ENCODE peak calls at places on chromosomes 11 and 22, in ten cellular contexts. Q, A, J, D, E, U, N, G, X and P are unnamed samples.
A peak's percentile ranks its signal among the peaks of the same experiment; 100 is the strongest.

GRCh38 chr11:105297463-105297862 is 157.9 kb upstream of the CARD18 start:
- DNase-seq in U (no peak), G (no peak), Q (no peak), N (no peak), J (peak; percentile 63), A (no peak), X (no peak), E (no peak), D (no peak), P (no peak)

GRCh38 chr11:13487661-13488030 is 8.2 kb downstream of the PTH start:
- DNase-seq in U (no peak), N (no peak), Q (no peak), X (no peak), J (peak; percentile 49), G (no peak), A (no peak), E (no peak), D (no peak), P (peak; percentile 25)

GRCh38 chr11:61917357-61918109 is at the start of gene RAB3IL1:
- DNase-seq in X (peak; percentile 65), D (peak; percentile 77), U (peak; percentile 67), E (peak; percentile 80), J (peak; percentile 78), Q (peak; percentile 75), A (no peak), G (no peak), N (no peak), P (peak; percentile 29)

GRCh38 chr11:46366260-46366659 is 15.2 kb upstream of the MDK start:
- DNase-seq in D (no peak), G (no peak), A (no peak), J (no peak), E (peak; percentile 58), N (no peak), Q (no peak), U (no peak), X (no peak), P (no peak)

GRCh38 chr11:4560462-4560861 is 15.5 kb downstream of the OR52M1 start:
- DNase-seq in N (no peak), A (no peak), X (no peak), Q (no peak), J (no peak), U (no peak), D (no peak), E (no peak), G (no peak), P (peak; percentile 24)

GRCh38 chr11:64641596-64642417 is 50.8 kb downstream of the SLC22A12 start:
- DNase-seq in U (no peak), A (no peak), N (no peak), J (no peak), D (no peak), E (no peak), Q (no peak), X (no peak), G (no peak), P (no peak)

GRCh38 chr11:2590131-2590950 is 109.5 kb downstream of the KCNQ1OT1 start:
- DNase-seq in D (peak; percentile 55), J (no peak), N (no peak), G (no peak), E (peak; percentile 32), A (no peak), Q (no peak), U (no peak), X (no peak), P (no peak)

GRCh38 chr11:57391546-57391945 is 1.1 kb upstream of the PRG2 start:
- DNase-seq in U (no peak), Q (no peak), A (no peak), X (no peak), N (no peak), D (no peak), J (peak; percentile 51), G (no peak), E (no peak), P (no peak)

GRCh38 chr11:43981006-43981405 is 38.6 kb downstream of the C11orf96 start:
- DNase-seq in D (no peak), X (no peak), J (no peak), N (no peak), Q (no peak), A (no peak), U (no peak), G (no peak), E (no peak), P (no peak)

GRCh38 chr11:115340874-115341273 is 163.3 kb downstream of the CADM1 start:
- DNase-seq in X (no peak), A (no peak), Q (no peak), J (no peak), E (no peak), D (no peak), U (no peak), N (no peak), G (no peak), P (no peak)

GRCh38 chr22:17057959-17058814 is 26.6 kb upstream of the IL17RA start:
- DNase-seq in D (peak; percentile 69), Q (peak; percentile 51), G (peak; percentile 53), A (peak; percentile 10), N (no peak), J (peak; percentile 79), X (peak; percentile 47), E (peak; percentile 67), U (peak; percentile 74), P (peak; percentile 51)

GRCh38 chr11:65506770-65507485 is 8.1 kb downstream of the MALAT1 start:
- DNase-seq in Q (no peak), N (no peak), E (peak; percentile 77), A (peak; percentile 30), J (peak; percentile 85), U (peak; percentile 70), X (no peak), D (peak; percentile 67), G (peak; percentile 62), P (peak; percentile 45)

GRCh38 chr11:70738661-70739060 is 340.3 kb downstream of the CTTN start:
- DNase-seq in D (peak; percentile 54), Q (no peak), U (no peak), N (no peak), E (peak; percentile 45), J (no peak), A (no peak), X (no peak), G (no peak), P (no peak)

GRCh38 chr11:105398636-105399035 is 211.2 kb upstream of the GRIA4 start:
- DNase-seq in X (no peak), N (no peak), J (no peak), A (no peak), G (no peak), U (no peak), E (no peak), D (no peak), Q (no peak), P (no peak)

GRCh38 chr11:2662430-2663299 is 37.1 kb downstream of the KCNQ1OT1 start:
- DNase-seq in A (no peak), E (peak; percentile 52), D (no peak), U (peak; percentile 28), J (no peak), Q (no peak), N (no peak), G (no peak), X (no peak), P (no peak)

DNA sequence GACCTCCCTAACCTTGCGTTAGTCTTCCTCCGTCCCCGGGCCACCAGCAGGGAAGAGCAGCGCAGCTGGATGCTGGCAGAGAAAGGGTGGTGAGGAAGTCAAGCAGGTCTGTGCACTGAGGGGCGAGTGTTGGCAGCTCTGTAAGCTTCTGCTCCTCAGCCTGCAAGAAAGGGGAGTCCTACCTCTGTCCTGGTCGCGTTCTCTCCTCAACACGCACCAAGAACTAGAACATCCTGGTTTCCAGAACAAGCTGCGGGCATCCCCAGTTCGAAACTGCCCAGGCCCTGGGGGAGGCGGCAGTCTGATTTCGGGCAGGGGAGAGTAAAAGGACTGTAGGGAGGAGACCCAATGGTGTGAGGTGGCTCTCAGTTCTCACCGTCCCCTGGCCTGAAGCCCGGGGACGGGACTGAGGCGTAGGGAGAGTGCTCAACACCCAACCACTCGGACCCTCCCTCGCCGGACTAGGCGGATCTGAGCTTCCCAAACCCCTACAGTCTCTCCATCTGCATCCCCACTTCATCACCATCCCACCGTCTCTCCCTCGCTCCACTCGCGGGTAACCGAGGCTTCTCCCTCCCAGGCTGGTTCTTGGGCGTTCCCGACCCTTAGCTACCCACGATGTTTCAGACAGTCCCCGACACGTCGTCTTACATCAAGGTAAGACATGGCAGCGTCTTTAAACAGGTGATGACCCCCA is 7.7 kb upstream of the FLI1 start:
- DNase-seq in D (no peak), E (peak; percentile 57), G (no peak), Q (no peak), A (no peak), J (no peak), X (no peak), N (no peak), U (no peak), P (no peak)
- H3K4me3 ChIP-seq in D (peak overlapping the region; percentile 45), E (no peak overlapping the region), G (peak overlapping the region; percentile 62), Q (no peak overlapping the region), A (peak overlapping the region; percentile 68), J (peak overlapping the region; percentile 64), X (no peak overlapping the region), N (peak overlapping the region; percentile 40), U (peak overlapping the region; percentile 33), P (no peak overlapping the region)

DNA sequence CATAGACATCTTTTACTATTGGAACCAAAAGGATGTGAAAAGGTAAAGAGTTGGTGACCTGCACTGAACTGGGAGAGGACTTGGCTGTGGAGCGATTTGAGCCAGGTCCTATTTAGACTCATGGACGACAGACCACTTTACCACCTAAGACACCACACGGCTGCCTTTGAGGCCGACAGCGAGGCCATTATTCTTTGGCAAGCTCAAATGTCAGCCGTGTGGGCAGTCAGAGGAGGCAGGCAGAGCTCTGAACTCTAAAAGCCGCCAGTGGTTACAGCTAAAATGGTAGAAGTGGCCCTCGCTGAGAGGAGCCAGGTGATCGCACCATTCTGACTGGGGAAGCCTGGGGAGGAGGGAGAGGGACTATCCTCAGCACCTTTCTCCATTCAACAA is 50.5 kb downstream of the SCUBE1 start:
- DNase-seq in A (no peak), U (no peak), J (no peak), D (no peak), Q (no peak), G (no peak), E (no peak), X (no peak), N (no peak), P (no peak)
- H3K4me1 ChIP-seq in A (no peaks in the 10 kb centered on the region), U (no peaks in the 10 kb centered on the region), J (no peaks in the 10 kb centered on the region), D (peaks cover 59% of the 10 kb centered on the region), Q (no peaks in the 10 kb centered on the region), G (peaks cover 7% of the 10 kb centered on the region), E (no peaks in the 10 kb centered on the region), X (peaks cover 6% of the 10 kb centered on the region), N (peaks cover 11% of the 10 kb centered on the region), P (no peaks in the 10 kb centered on the region)

GRCh38 chr11:118888398-118888797 is 4.7 kb downstream of the CXCR5 start:
- DNase-seq in U (no peak), D (no peak), X (no peak), J (no peak), E (no peak), Q (no peak), G (no peak), A (no peak), N (no peak), P (no peak)
- H3K27ac ChIP-seq in U (no peak overlapping the region), D (no peak overlapping the region), X (no peak overlapping the region), J (peak overlapping the region; percentile 77), E (no peak overlapping the region), Q (no peak overlapping the region), G (no peak overlapping the region), A (peak overlapping the region; percentile 60), N (peak overlapping the region; percentile 18), P (no peak overlapping the region)

DNA sequence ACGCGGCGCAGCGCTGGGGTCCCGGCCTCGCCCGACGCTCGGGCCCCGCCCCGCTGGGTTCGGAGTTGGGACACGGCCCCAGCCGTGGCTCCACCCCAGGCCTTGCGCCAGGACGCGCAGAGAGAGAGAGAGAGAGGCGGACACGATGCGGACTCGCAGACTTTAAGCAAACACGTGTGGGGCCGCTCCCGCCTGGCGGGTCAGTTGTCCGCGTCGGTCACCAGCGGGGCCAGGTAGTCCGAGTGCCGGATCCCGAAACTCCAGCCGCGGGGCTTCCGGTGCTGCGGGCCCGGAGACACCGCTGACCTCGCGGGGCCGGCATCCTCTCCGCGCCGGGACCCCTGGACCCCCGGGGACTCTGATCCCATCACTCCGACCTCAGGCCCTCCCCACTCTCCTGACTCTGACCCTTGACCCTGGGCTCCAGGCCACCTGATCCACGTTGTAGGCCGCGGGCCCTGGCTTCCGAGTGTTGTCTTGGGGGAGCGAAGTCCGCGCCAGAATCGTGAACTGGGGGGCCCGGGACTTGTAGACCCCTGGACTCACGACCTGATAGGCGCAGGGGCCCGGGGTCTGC is 556 bp upstream of the TYMP start:
- DNase-seq in X (peak; percentile 74), G (peak; percentile 77), U (peak; percentile 92), J (peak; percentile 90), N (no peak), E (peak; percentile 84), D (peak; percentile 96), Q (peak; percentile 93), A (no peak), P (peak; percentile 87)
- H3K4me3 ChIP-seq in X (peak overlapping the region; percentile 39), G (peak overlapping the region; percentile 84), U (peak overlapping the region; percentile 70), J (peak overlapping the region; percentile 81), N (peak overlapping the region; percentile 66), E (peak overlapping the region; percentile 26), D (peak overlapping the region; percentile 72), Q (peak overlapping the region; percentile 76), A (peak overlapping the region; percentile 84), P (peak overlapping the region; percentile 57)